ENCODE peak calls at places on chromosomes 6 and 20, in six cellular contexts. One of them, this sample, is unnamed.

GRCh38 chr6:33800248-33800647 is 3.6 kb downstream of the MLN start:
- DNase-seq in uterus: no peak
- DNase-seq in left lung: peak
- DNase-seq in mammary epithelial cell: no peak
- DNase-seq in ovary: no peak
- DNase-seq in sigmoid colon: no peak
- DNase-seq in this sample: no peak

GRCh38 chr20:19761853-19762252 is 3.8 kb downstream of the RIN2 start:
- DNase-seq in uterus: no peak
- DNase-seq in left lung: no peak
- DNase-seq in mammary epithelial cell: no peak
- DNase-seq in ovary: no peak
- DNase-seq in sigmoid colon: no peak
- DNase-seq in this sample: no peak

GRCh38 chr6:17986656-17987575 is 519 bp downstream of the KIF13A start:
- DNase-seq in uterus: peak
- DNase-seq in left lung: peak
- DNase-seq in mammary epithelial cell: peak
- DNase-seq in ovary: peak
- DNase-seq in sigmoid colon: peak
- DNase-seq in this sample: no peak

GRCh38 chr6:107657755-107658461 is 166.2 kb downstream of the SCML4 start:
- DNase-seq in uterus: peak
- DNase-seq in left lung: no peak
- DNase-seq in mammary epithelial cell: no peak
- DNase-seq in ovary: no peak
- DNase-seq in sigmoid colon: peak
- DNase-seq in this sample: no peak

GRCh38 chr20:12925214-12925755 is 83.5 kb upstream of the SPTLC3 start:
- DNase-seq in uterus: peak
- DNase-seq in left lung: no peak
- DNase-seq in mammary epithelial cell: peak
- DNase-seq in ovary: peak
- DNase-seq in sigmoid colon: no peak
- DNase-seq in this sample: peak

GRCh38 chr20:364905-365794 is 15.4 kb upstream of the TRIB3 start:
- DNase-seq in uterus: no peak
- DNase-seq in left lung: no peak
- DNase-seq in mammary epithelial cell: peak
- DNase-seq in ovary: no peak
- DNase-seq in sigmoid colon: no peak
- DNase-seq in this sample: peak

GRCh38 chr6:153553627-153554026 is 422.5 kb upstream of the RGS17 start:
- DNase-seq in uterus: no peak
- DNase-seq in left lung: no peak
- DNase-seq in mammary epithelial cell: peak
- DNase-seq in ovary: no peak
- DNase-seq in sigmoid colon: no peak
- DNase-seq in this sample: no peak

GRCh38 chr6:235763-236360 is 56.4 kb upstream of the DUSP22 start:
- DNase-seq in uterus: peak
- DNase-seq in left lung: no peak
- DNase-seq in mammary epithelial cell: peak
- DNase-seq in ovary: no peak
- DNase-seq in sigmoid colon: no peak
- DNase-seq in this sample: no peak

GRCh38 chr6:130466744-130467052 is 100.9 kb downstream of the TMEM200A start:
- DNase-seq in uterus: no peak
- DNase-seq in left lung: no peak
- DNase-seq in mammary epithelial cell: no peak
- DNase-seq in ovary: no peak
- DNase-seq in sigmoid colon: no peak
- DNase-seq in this sample: no peak

GRCh38 chr6:135922746-135923145 is 71.2 kb downstream of the PDE7B start:
- DNase-seq in uterus: peak
- DNase-seq in left lung: no peak
- DNase-seq in mammary epithelial cell: no peak
- DNase-seq in ovary: no peak
- DNase-seq in sigmoid colon: peak
- DNase-seq in this sample: no peak

GRCh38 chr6:71410164-71410566 is 121.6 kb downstream of the OGFRL1 start:
- DNase-seq in uterus: no peak
- DNase-seq in left lung: no peak
- DNase-seq in mammary epithelial cell: peak
- DNase-seq in ovary: no peak
- DNase-seq in sigmoid colon: no peak
- DNase-seq in this sample: peak

GRCh38 chr6:158314737-158315136 is 2.5 kb downstream of the TULP4 start:
- DNase-seq in uterus: no peak
- DNase-seq in left lung: no peak
- DNase-seq in mammary epithelial cell: no peak
- DNase-seq in ovary: no peak
- DNase-seq in sigmoid colon: no peak
- DNase-seq in this sample: no peak

GRCh38 chr20:45433316-45433715 is 17.4 kb downstream of the PIGT start:
- DNase-seq in uterus: no peak
- DNase-seq in left lung: no peak
- DNase-seq in mammary epithelial cell: peak
- DNase-seq in ovary: no peak
- DNase-seq in sigmoid colon: peak
- DNase-seq in this sample: no peak

GRCh38 chr6:4313044-4313686 is 177.8 kb upstream of the ECI2 start:
- DNase-seq in uterus: peak
- DNase-seq in left lung: no peak
- DNase-seq in mammary epithelial cell: peak
- DNase-seq in ovary: no peak
- DNase-seq in sigmoid colon: peak
- DNase-seq in this sample: peak

GRCh38 chr6:46217671-46218131 is 46.9 kb upstream of the ENPP5 start:
- DNase-seq in uterus: no peak
- DNase-seq in left lung: no peak
- DNase-seq in mammary epithelial cell: no peak
- DNase-seq in ovary: no peak
- DNase-seq in sigmoid colon: no peak
- DNase-seq in this sample: no peak

GRCh38 chr6:140077712-140078551 is 703.5 kb upstream of the CITED2 start:
- DNase-seq in uterus: no peak
- DNase-seq in left lung: no peak
- DNase-seq in mammary epithelial cell: no peak
- DNase-seq in ovary: no peak
- DNase-seq in sigmoid colon: no peak
- DNase-seq in this sample: no peak

GRCh38 chr6:46882622-46883021 is 39.1 kb downstream of the ADGRF5 start:
- DNase-seq in uterus: no peak
- DNase-seq in left lung: no peak
- DNase-seq in mammary epithelial cell: no peak
- DNase-seq in ovary: no peak
- DNase-seq in sigmoid colon: no peak
- DNase-seq in this sample: no peak

GRCh38 chr6:145814035-145814500 is 527 bp downstream of the FBXO30 start:
- DNase-seq in uterus: peak
- DNase-seq in left lung: no peak
- DNase-seq in mammary epithelial cell: peak
- DNase-seq in ovary: peak
- DNase-seq in sigmoid colon: peak
- DNase-seq in this sample: peak

GRCh38 chr6:11824986-11825385 is 46.4 kb upstream of the ADTRP start:
- DNase-seq in uterus: no peak
- DNase-seq in left lung: no peak
- DNase-seq in mammary epithelial cell: peak
- DNase-seq in ovary: no peak
- DNase-seq in sigmoid colon: no peak
- DNase-seq in this sample: no peak

GRCh38 chr6:136213853-136214252 is 36.3 kb downstream of the MTFR2 start:
- DNase-seq in uterus: no peak
- DNase-seq in left lung: no peak
- DNase-seq in mammary epithelial cell: no peak
- DNase-seq in ovary: no peak
- DNase-seq in sigmoid colon: no peak
- DNase-seq in this sample: no peak

GRCh38 chr6:13834762-13835161 is 20.4 kb upstream of the MCUR1 start:
- DNase-seq in uterus: no peak
- DNase-seq in left lung: no peak
- DNase-seq in mammary epithelial cell: no peak
- DNase-seq in ovary: no peak
- DNase-seq in sigmoid colon: no peak
- DNase-seq in this sample: no peak

GRCh38 chr6:55034752-55035151 is 139.6 kb upstream of the HCRTR2 start:
- DNase-seq in uterus: no peak
- DNase-seq in left lung: no peak
- DNase-seq in mammary epithelial cell: no peak
- DNase-seq in ovary: no peak
- DNase-seq in sigmoid colon: no peak
- DNase-seq in this sample: no peak

GRCh38 chr6:55040102-55040848 is 134.0 kb upstream of the HCRTR2 start:
- DNase-seq in uterus: no peak
- DNase-seq in left lung: no peak
- DNase-seq in mammary epithelial cell: peak
- DNase-seq in ovary: no peak
- DNase-seq in sigmoid colon: no peak
- DNase-seq in this sample: peak
- H3K27ac ChIP-seq in uterus: no peak
- H3K27ac ChIP-seq in left lung: no peak
- H3K27ac ChIP-seq in mammary epithelial cell: no peak
- H3K27ac ChIP-seq in ovary: no peak
- H3K27ac ChIP-seq in sigmoid colon: no peak
- H3K27ac ChIP-seq in this sample: no peak

GRCh38 chr6:105459049-105459448 is 56.2 kb upstream of the PREP start:
- DNase-seq in uterus: no peak
- DNase-seq in left lung: no peak
- DNase-seq in mammary epithelial cell: peak
- DNase-seq in ovary: no peak
- DNase-seq in sigmoid colon: no peak
- DNase-seq in this sample: peak
- H3K27ac ChIP-seq in uterus: no peak
- H3K27ac ChIP-seq in left lung: no peak
- H3K27ac ChIP-seq in mammary epithelial cell: no peak
- H3K27ac ChIP-seq in ovary: no peak
- H3K27ac ChIP-seq in sigmoid colon: no peak
- H3K27ac ChIP-seq in this sample: peak

DNA sequence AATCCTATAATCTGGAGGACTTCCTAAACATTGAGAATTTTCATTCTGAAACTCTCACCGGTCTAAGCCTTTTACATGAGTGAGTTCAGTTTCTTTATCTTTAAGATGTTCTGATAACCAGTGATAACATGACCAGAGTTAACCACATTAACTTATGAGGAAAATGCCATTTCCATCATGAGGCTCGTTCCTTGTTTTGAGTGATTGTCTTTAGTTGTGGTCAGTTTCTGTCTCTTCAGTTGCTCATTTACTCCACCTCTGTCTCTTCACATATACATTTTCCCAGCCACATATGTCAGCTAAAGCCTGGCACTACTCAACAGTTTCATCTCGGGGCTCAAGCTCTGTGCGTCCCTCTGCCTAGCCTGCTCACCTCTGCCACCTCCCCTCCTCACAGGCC is 70.4 kb downstream of the JAG1 start:
- DNase-seq in uterus: no peak
- DNase-seq in left lung: no peak
- DNase-seq in mammary epithelial cell: no peak
- DNase-seq in ovary: no peak
- DNase-seq in sigmoid colon: no peak
- DNase-seq in this sample: no peak
- H3K27ac ChIP-seq in uterus: peak
- H3K27ac ChIP-seq in left lung: peak
- H3K27ac ChIP-seq in mammary epithelial cell: no peak
- H3K27ac ChIP-seq in ovary: no peak
- H3K27ac ChIP-seq in sigmoid colon: peak
- H3K27ac ChIP-seq in this sample: no peak

GRCh38 chr20:36924167-36925045 is 27.1 kb downstream of the SAMHD1 start:
- DNase-seq in uterus: no peak
- DNase-seq in left lung: no peak
- DNase-seq in mammary epithelial cell: no peak
- DNase-seq in ovary: no peak
- DNase-seq in sigmoid colon: no peak
- DNase-seq in this sample: no peak
- H3K27ac ChIP-seq in uterus: no peak
- H3K27ac ChIP-seq in left lung: no peak
- H3K27ac ChIP-seq in mammary epithelial cell: no peak
- H3K27ac ChIP-seq in ovary: no peak
- H3K27ac ChIP-seq in sigmoid colon: no peak
- H3K27ac ChIP-seq in this sample: no peak

DNA sequence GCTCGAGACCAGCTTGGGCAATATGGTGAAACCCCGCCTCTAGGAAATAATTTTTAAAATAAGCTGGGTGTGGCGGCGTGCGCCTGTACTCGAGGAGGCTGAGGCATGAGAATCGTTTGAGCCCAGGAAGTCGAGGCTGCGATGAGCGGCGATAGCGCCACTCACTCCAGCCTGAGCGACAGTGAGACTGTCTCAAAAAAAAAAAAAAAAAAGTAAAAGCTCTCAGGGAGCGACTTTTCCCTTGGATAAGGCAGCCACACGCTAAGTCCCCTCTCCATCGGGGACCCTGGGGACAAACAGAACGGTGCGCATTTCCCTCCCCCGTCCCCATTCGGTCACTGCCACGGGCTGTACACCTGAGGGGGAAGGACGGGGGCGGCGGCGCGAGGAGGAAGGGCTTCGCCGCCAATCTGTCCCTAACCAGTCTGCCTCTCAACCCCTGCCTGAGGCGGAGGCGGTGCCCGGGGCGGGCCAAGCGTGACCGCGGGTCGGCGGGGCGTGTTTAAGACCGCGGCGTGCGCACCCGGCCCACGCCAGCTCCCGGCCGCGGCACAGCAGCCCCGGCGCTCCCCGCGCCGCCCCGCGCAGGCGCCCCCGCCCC is at the start of gene GMPR:
- DNase-seq in uterus: peak
- DNase-seq in left lung: peak
- DNase-seq in mammary epithelial cell: peak
- DNase-seq in ovary: peak
- DNase-seq in sigmoid colon: peak
- DNase-seq in this sample: no peak
- H3K27ac ChIP-seq in uterus: peak
- H3K27ac ChIP-seq in left lung: peak
- H3K27ac ChIP-seq in mammary epithelial cell: no peak
- H3K27ac ChIP-seq in ovary: peak
- H3K27ac ChIP-seq in sigmoid colon: peak
- H3K27ac ChIP-seq in this sample: no peak

This sample was measured in foreskin keratinocyte.